ENCODE peak calls at places on chromosomes 4 and X, in nine cellular contexts. One of them, this sample, is unnamed.

GRCh38 chr4:38489924-38490639 is 173.9 kb upstream of the KLF3 start:
- DNase-seq in ecto neural progenitor cell: peak; percentile 51
- DNase-seq in mammary epithelial cell: peak; percentile 70
- DNase-seq in occipital lobe: no peak
- DNase-seq in left cardiac atrium: peak; percentile 49
- DNase-seq in mesenchymal stem cell: peak; percentile 74
- DNase-seq in pons: peak; percentile 70
- DNase-seq in aorta: no peak
- DNase-seq in A172: peak; percentile 8
- DNase-seq in this sample: peak; percentile 57

GRCh38 chr4:13706130-13706529 is 78.6 kb upstream of the BOD1L1 start:
- DNase-seq in ecto neural progenitor cell: no peak
- DNase-seq in A172: no peak
- DNase-seq in mammary epithelial cell: peak; percentile 85
- DNase-seq in mesenchymal stem cell: no peak
- DNase-seq in pons: no peak
- DNase-seq in left cardiac atrium: peak; percentile 24
- DNase-seq in occipital lobe: no peak
- DNase-seq in aorta: no peak
- DNase-seq in this sample: no peak

GRCh38 chr4:108881190-108881589 is 118.3 kb upstream of the ETNPPL start:
- DNase-seq in pons: no peak
- DNase-seq in occipital lobe: no peak
- DNase-seq in mesenchymal stem cell: peak; percentile 86
- DNase-seq in aorta: no peak
- DNase-seq in left cardiac atrium: no peak
- DNase-seq in A172: peak; percentile 95
- DNase-seq in ecto neural progenitor cell: no peak
- DNase-seq in mammary epithelial cell: peak; percentile 38
- DNase-seq in this sample: no peak

GRCh38 chrX:69807400-69807799 is 191.5 kb downstream of the EDA start:
- DNase-seq in A172: no peak
- DNase-seq in occipital lobe: no peak
- DNase-seq in ecto neural progenitor cell: no peak
- DNase-seq in aorta: no peak
- DNase-seq in mammary epithelial cell: no peak
- DNase-seq in mesenchymal stem cell: no peak
- DNase-seq in pons: no peak
- DNase-seq in left cardiac atrium: no peak
- DNase-seq in this sample: no peak

GRCh38 chr4:16056681-16057400 is 27.0 kb downstream of the PROM1 start:
- DNase-seq in mesenchymal stem cell: peak; percentile 17
- DNase-seq in aorta: peak; percentile 65
- DNase-seq in left cardiac atrium: peak; percentile 31
- DNase-seq in pons: peak; percentile 17
- DNase-seq in mammary epithelial cell: no peak
- DNase-seq in A172: no peak
- DNase-seq in ecto neural progenitor cell: no peak
- DNase-seq in occipital lobe: no peak
- DNase-seq in this sample: no peak

GRCh38 chr4:183469936-183470335 is 25.5 kb downstream of the CDKN2AIP start:
- DNase-seq in aorta: no peak
- DNase-seq in mammary epithelial cell: peak; percentile 96
- DNase-seq in occipital lobe: no peak
- DNase-seq in left cardiac atrium: no peak
- DNase-seq in ecto neural progenitor cell: no peak
- DNase-seq in mesenchymal stem cell: peak; percentile 10
- DNase-seq in A172: peak; percentile 78
- DNase-seq in pons: no peak
- DNase-seq in this sample: peak; percentile 3

GRCh38 chr4:137529432-137529831 is 2.9 kb downstream of the PCDH18 start:
- DNase-seq in mesenchymal stem cell: no peak
- DNase-seq in aorta: no peak
- DNase-seq in occipital lobe: no peak
- DNase-seq in left cardiac atrium: no peak
- DNase-seq in pons: no peak
- DNase-seq in A172: no peak
- DNase-seq in ecto neural progenitor cell: no peak
- DNase-seq in mammary epithelial cell: no peak
- DNase-seq in this sample: no peak

GRCh38 chr4:72084587-72085011 is 52.8 kb downstream of the NPFFR2 start:
- DNase-seq in ecto neural progenitor cell: no peak
- DNase-seq in left cardiac atrium: no peak
- DNase-seq in pons: no peak
- DNase-seq in occipital lobe: no peak
- DNase-seq in aorta: no peak
- DNase-seq in A172: no peak
- DNase-seq in mammary epithelial cell: no peak
- DNase-seq in mesenchymal stem cell: peak; percentile 46
- DNase-seq in this sample: no peak

GRCh38 chr4:173415885-173416658 is 17.2 kb upstream of the SCRG1 start:
- DNase-seq in ecto neural progenitor cell: no peak
- DNase-seq in mesenchymal stem cell: no peak
- DNase-seq in A172: peak; percentile 78
- DNase-seq in mammary epithelial cell: peak; percentile 87
- DNase-seq in left cardiac atrium: peak; percentile 59
- DNase-seq in pons: peak; percentile 52
- DNase-seq in occipital lobe: peak; percentile 59
- DNase-seq in aorta: peak; percentile 79
- DNase-seq in this sample: no peak

GRCh38 chrX:75278991-75279390 is 5.1 kb downstream of the UPRT start:
- DNase-seq in pons: no peak
- DNase-seq in occipital lobe: no peak
- DNase-seq in aorta: no peak
- DNase-seq in ecto neural progenitor cell: no peak
- DNase-seq in A172: no peak
- DNase-seq in mesenchymal stem cell: no peak
- DNase-seq in mammary epithelial cell: no peak
- DNase-seq in left cardiac atrium: no peak
- DNase-seq in this sample: no peak

GRCh38 chr4:151604238-151604637 is 156.6 kb downstream of the GATB start:
- DNase-seq in pons: no peak
- DNase-seq in mesenchymal stem cell: peak; percentile 23
- DNase-seq in left cardiac atrium: no peak
- DNase-seq in A172: peak; percentile 19
- DNase-seq in aorta: no peak
- DNase-seq in ecto neural progenitor cell: no peak
- DNase-seq in occipital lobe: no peak
- DNase-seq in mammary epithelial cell: no peak
- DNase-seq in this sample: no peak

This sample was measured in Calu3.